ENCODE peak calls at places on chromosome 22, in ten cellular contexts. W, H, Q, E, O, A, P, R, B and G are unnamed samples.
A peak's percentile ranks its signal among the peaks of the same experiment; 100 is the strongest.

GRCh38 chr22:40310081-40310770 is 36.1 kb upstream of the ADSL start:
- DNase-seq in W (peak; percentile 62), H (no peak), Q (no peak), E (peak; percentile 96), O (no peak), A (no peak), P (no peak), R (no peak), B (no peak), G (no peak)

GRCh38 chr22:33902073-33902472 is 18.2 kb downstream of the LARGE1 start:
- DNase-seq in W (no peak), H (no peak), Q (no peak), E (no peak), O (no peak), A (no peak), P (no peak), R (no peak), B (no peak), G (no peak)

GRCh38 chr22:25554321-25555088 is 10.0 kb upstream of the GRK3 start:
- DNase-seq in W (no peak), H (no peak), Q (no peak), E (no peak), O (no peak), A (no peak), P (no peak), R (no peak), B (no peak), G (no peak)

GRCh38 chr22:26958378-26958777 is 301.0 kb downstream of the MIAT start:
- DNase-seq in W (no peak), H (no peak), Q (no peak), E (no peak), O (no peak), A (no peak), P (no peak), R (no peak), B (no peak), G (no peak)

GRCh38 chr22:26631282-26631681 is 9.5 kb downstream of the CRYBA4 start:
- DNase-seq in W (no peak), H (no peak), Q (no peak), E (no peak), O (no peak), A (no peak), P (no peak), R (no peak), B (no peak), G (no peak)

GRCh38 chr22:31155425-31155824 is 4.6 kb upstream of the RNF185 start:
- DNase-seq in W (peak; percentile 58), H (no peak), Q (no peak), E (peak; percentile 59), O (no peak), A (no peak), P (no peak), R (no peak), B (no peak), G (no peak)

GRCh38 chr22:31091106-31091975 is 10.2 kb downstream of the SMTN start:
- DNase-seq in W (no peak), H (no peak), Q (peak; percentile 55), E (no peak), O (no peak), A (no peak), P (peak; percentile 83), R (no peak), B (no peak), G (peak; percentile 8)

GRCh38 chr22:26892401-26893033 is 235.1 kb downstream of the MIAT start:
- DNase-seq in W (no peak), H (no peak), Q (no peak), E (peak; percentile 11), O (peak; percentile 44), A (peak; percentile 11), P (peak; percentile 53), R (no peak), B (no peak), G (no peak)

GRCh38 chr22:38865201-38866023 is 6.6 kb downstream of the CBX6 start:
- DNase-seq in W (no peak), H (no peak), Q (peak; percentile 42), E (peak; percentile 53), O (no peak), A (peak; percentile 4), P (peak; percentile 68), R (no peak), B (no peak), G (no peak)

GRCh38 chr22:33539902-33540751 is 380.1 kb downstream of the LARGE1 start:
- DNase-seq in W (peak; percentile 7), H (peak; percentile 74), Q (peak; percentile 70), E (no peak), O (no peak), A (no peak), P (no peak), R (no peak), B (no peak), G (no peak)

GRCh38 chr22:50399751-50400331 is 56.7 kb downstream of the PPP6R2 start:
- DNase-seq in W (peak; percentile 14), H (peak; percentile 41), Q (peak; percentile 59), E (peak; percentile 44), O (peak; percentile 10), A (peak; percentile 55), P (no peak), R (no peak), B (peak; percentile 33), G (no peak)

GRCh38 chr22:30304495-30305244 is 15.4 kb upstream of the CASTOR1 start:
- DNase-seq in W (no peak), H (no peak), Q (no peak), E (peak; percentile 53), O (peak; percentile 78), A (no peak), P (no peak), R (no peak), B (no peak), G (no peak)

GRCh38 chr22:46726066-46726985 is 11.7 kb downstream of the CERK start:
- DNase-seq in W (no peak), H (no peak), Q (no peak), E (peak; percentile 77), O (no peak), A (no peak), P (no peak), R (no peak), B (no peak), G (no peak)

GRCh38 chr22:49849161-49850020 is 4.3 kb upstream of the ZBED4 start:
- DNase-seq in W (no peak), H (peak; percentile 43), Q (no peak), E (no peak), O (no peak), A (no peak), P (no peak), R (no peak), B (no peak), G (no peak)

GRCh38 chr22:31876156-31877035 is 67.9 kb upstream of the YWHAH start:
- DNase-seq in W (no peak), H (no peak), Q (no peak), E (peak; percentile 67), O (peak; percentile 56), A (no peak), P (no peak), R (no peak), B (no peak), G (no peak)

GRCh38 chr22:20524004-20524481 is 16.6 kb downstream of the MED15 start:
- DNase-seq in W (no peak), H (no peak), Q (no peak), E (peak; percentile 41), O (peak; percentile 36), A (no peak), P (no peak), R (no peak), B (no peak), G (no peak)

GRCh38 chr22:20026996-20027601 is 6.2 kb downstream of the TANGO2 start:
- DNase-seq in W (no peak), H (no peak), Q (peak; percentile 19), E (no peak), O (no peak), A (no peak), P (no peak), R (no peak), B (no peak), G (no peak)

GRCh38 chr22:37340331-37341262 is 58.3 kb downstream of the CYTH4 start:
- DNase-seq in W (no peak), H (no peak), Q (no peak), E (no peak), O (no peak), A (no peak), P (no peak), R (no peak), B (no peak), G (no peak)

GRCh38 chr22:22810018-22810427 is 77.6 kb upstream of the IGLL5 start:
- DNase-seq in W (peak; percentile 59), H (no peak), Q (peak; percentile 71), E (peak; percentile 68), O (no peak), A (peak; percentile 59), P (no peak), R (no peak), B (peak; percentile 59), G (no peak)
- TF ChIP-seq CTCF in W (no peak), H (peak; percentile 84), Q (peak; percentile 62), E (peak; percentile 81), O (no peak), A (peak; percentile 85), P (no peak), R (no peak), B (peak; percentile 76), G (peak; percentile 39)

DNA sequence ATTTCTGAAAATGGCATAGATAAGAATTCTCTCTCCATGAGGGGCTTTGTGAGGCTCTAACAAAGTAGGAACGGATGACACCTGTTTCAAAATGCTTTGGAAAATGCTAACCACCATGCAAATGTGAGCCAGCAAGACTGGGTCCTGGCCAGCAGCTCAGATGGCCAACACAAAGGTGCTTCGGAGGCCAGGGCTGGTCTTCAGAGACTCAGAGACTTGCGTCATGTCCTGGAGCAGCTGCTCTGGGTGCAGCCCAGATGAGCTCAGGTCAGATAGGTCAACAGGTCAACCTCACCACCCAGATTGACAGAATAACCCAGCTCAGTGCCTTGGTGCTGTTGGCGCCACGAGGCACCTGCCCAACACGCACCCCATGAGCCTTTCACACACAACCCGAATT is 12.0 kb upstream of the TMEM121B start:
- DNase-seq in W (no peak), H (no peak), Q (no peak), E (no peak), O (no peak), A (no peak), P (no peak), R (no peak), B (no peak), G (no peak)
- TF ChIP-seq CTCF in W (no peak), H (no peak), Q (no peak), E (no peak), O (no peak), A (no peak), P (no peak), R (no peak), B (no peak), G (no peak)

GRCh38 chr22:44623771-44624510 is 78.1 kb upstream of the PRR5 start:
- DNase-seq in W (peak; percentile 60), H (no peak), Q (peak; percentile 36), E (peak; percentile 30), O (peak; percentile 4), A (peak; percentile 75), P (no peak), R (no peak), B (peak; percentile 38), G (no peak)
- TF ChIP-seq CTCF in W (peak; percentile 73), H (no peak), Q (no peak), E (peak; percentile 33), O (peak; percentile 70), A (peak; percentile 91), P (no peak), R (no peak), B (peak; percentile 64), G (peak; percentile 50)

GRCh38 chr22:42967933-42968332 is 47.0 kb downstream of the PACSIN2 start:
- DNase-seq in W (no peak), H (peak; percentile 50), Q (peak; percentile 85), E (peak; percentile 84), O (no peak), A (no peak), P (no peak), R (no peak), B (no peak), G (no peak)
- TF ChIP-seq CTCF in W (peak; percentile 43), H (no peak), Q (peak; percentile 35), E (peak; percentile 39), O (no peak), A (no peak), P (no peak), R (no peak), B (no peak), G (no peak)